ENCODE peak calls at places on chromosomes 2 and 18, in nine cellular contexts. S is choroid plexus epithelial cell; I is neural progenitor cell; A is left ventricle myocardium inferior; J is CD8-positive, alpha-beta T cell; P is body of pancreas; D is PC-3; T is fibroblast of the aortic adventitia; K is epithelial cell of esophagus. F is an unnamed sample.
A peak's percentile ranks its signal among the peaks of the same experiment; 100 is the strongest.

GRCh38 chr2:157809212-157809611 is 66.9 kb downstream of the ACVR1 start:
- DNase-seq in A (no peak), D (no peak), J (no peak), T (peak; percentile 30), S (peak; percentile 81), P (no peak), I (no peak), K (no peak), F (no peak)

GRCh38 chr2:226687641-226688253 is 111.9 kb downstream of the IRS1 start:
- DNase-seq in D (peak; percentile 9), K (no peak), S (peak; percentile 31), T (no peak), P (no peak), I (no peak), J (no peak), A (no peak), F (no peak)

GRCh38 chr2:223019390-223019930 is 32.5 kb upstream of the KCNE4 start:
- DNase-seq in T (peak; percentile 77), A (no peak), K (no peak), P (peak; percentile 46), D (no peak), S (no peak), I (no peak), J (no peak), F (peak; percentile 26)

GRCh38 chr18:62771494-62771893 is 56.2 kb downstream of the PHLPP1 start:
- DNase-seq in K (no peak), P (no peak), T (no peak), J (no peak), I (no peak), S (no peak), D (no peak), A (no peak), F (no peak)

GRCh38 chr2:3972377-3972776 is 269.0 kb downstream of the DCDC2C start:
- DNase-seq in D (no peak), J (no peak), P (no peak), A (no peak), K (no peak), S (no peak), I (no peak), T (no peak), F (no peak)

GRCh38 chr2:233832414-233832813 is 21.9 kb downstream of the HJURP start:
- DNase-seq in J (no peak), A (no peak), T (peak; percentile 84), I (no peak), P (no peak), D (no peak), S (peak; percentile 24), K (no peak), F (peak; percentile 65)

GRCh38 chr2:56191617-56192016 is 7.8 kb downstream of the CCDC85A start:
- DNase-seq in P (peak; percentile 22), I (peak; percentile 64), K (peak; percentile 57), J (no peak), T (peak; percentile 62), A (no peak), S (peak; percentile 57), D (peak; percentile 81), F (peak; percentile 67)

GRCh38 chr2:23480991-23481797 is 96.2 kb downstream of the KLHL29 start:
- DNase-seq in P (peak; percentile 76), J (no peak), I (no peak), S (peak; percentile 88), K (peak; percentile 93), A (no peak), T (peak; percentile 85), D (peak; percentile 63), F (peak; percentile 78)

GRCh38 chr2:154532004-154532403 is 166.5 kb upstream of the KCNJ3 start:
- DNase-seq in K (no peak), S (no peak), J (no peak), T (no peak), D (no peak), P (no peak), I (no peak), A (no peak), F (no peak)

GRCh38 chr2:5987117-5987787 is 295.1 kb downstream of the SOX11 start:
- DNase-seq in K (no peak), S (no peak), J (no peak), I (no peak), P (no peak), T (no peak), D (no peak), A (no peak), F (no peak)

GRCh38 chr18:72849671-72850070 is 18.1 kb downstream of the NETO1 start:
- DNase-seq in S (no peak), J (no peak), P (no peak), I (no peak), D (peak; percentile 40), K (no peak), A (no peak), T (no peak), F (no peak)

GRCh38 chr2:196163285-196163684 is 8.1 kb downstream of the STK17B start:
- DNase-seq in T (no peak), I (no peak), S (no peak), J (no peak), K (no peak), A (no peak), D (no peak), P (no peak), F (no peak)

GRCh38 chr18:48039769-48040215 is 109.3 kb upstream of the SMAD2 start:
- DNase-seq in A (no peak), K (no peak), I (no peak), D (no peak), P (no peak), T (no peak), J (no peak), S (no peak), F (no peak)

GRCh38 chr2:71157124-71157802 is 26.8 kb downstream of the MPHOSPH10 start:
- DNase-seq in A (peak; percentile 30), T (peak; percentile 27), J (peak; percentile 67), D (peak; percentile 67), S (peak; percentile 45), I (peak; percentile 90), K (peak; percentile 41), P (peak; percentile 50), F (peak; percentile 27)

GRCh38 chr2:139217641-139218040 is 437.5 kb upstream of the NXPH2 start:
- DNase-seq in D (no peak), K (peak; percentile 21), A (no peak), I (no peak), T (no peak), P (no peak), S (no peak), J (no peak), F (no peak)

GRCh38 chr2:96861074-96861473 is 3.3 kb upstream of the ANKRD39 start:
- DNase-seq in J (no peak), I (no peak), T (no peak), D (no peak), K (no peak), S (no peak), A (no peak), P (no peak), F (no peak)

GRCh38 chr2:234880551-234881211 is 71.1 kb upstream of the SH3BP4 start:
- DNase-seq in J (no peak), A (no peak), D (peak; percentile 90), T (peak; percentile 95), P (peak; percentile 87), K (peak; percentile 97), I (no peak), S (peak; percentile 94), F (peak; percentile 65)
- H3K4me3 ChIP-seq in J (no peak overlapping the region), A (no peak overlapping the region), D (peak overlapping the region; percentile 4), T (peak overlapping the region; percentile 43), P (no peak overlapping the region), K (no peak overlapping the region), I (no peak overlapping the region), S (no peak overlapping the region), F (no peak overlapping the region)

GRCh38 chr2:202060218-202060617 is 12.8 kb upstream of the KIAA2012 start:
- DNase-seq in J (no peak), I (no peak), D (peak; percentile 17), T (no peak), S (no peak), P (no peak), A (no peak), K (no peak), F (no peak)
- TF ChIP-seq CTCF in J (peak; percentile 13), I (peak; percentile 51), D (peak; percentile 64), T (peak; percentile 39), S (peak; percentile 46), P (no peak), A (peak; percentile 41), K (peak; percentile 34), F (peak; percentile 35)

GRCh38 chr2:240153418-240153817 is 13.0 kb upstream of the OTOS start:
- DNase-seq in T (no peak), J (no peak), D (no peak), A (no peak), P (no peak), S (no peak), K (no peak), I (no peak), F (no peak)

GRCh38 chr2:240147911-240148587 is 7.6 kb upstream of the OTOS start:
- DNase-seq in D (no peak), T (no peak), S (no peak), P (no peak), J (no peak), K (no peak), A (no peak), I (no peak), F (no peak)

GRCh38 chr2:240149943-240150784 is 9.7 kb upstream of the OTOS start:
- DNase-seq in K (peak; percentile 48), T (peak; percentile 30), A (no peak), D (peak; percentile 55), J (peak; percentile 24), P (peak; percentile 16), S (peak; percentile 57), I (peak; percentile 78), F (peak; percentile 35)

GRCh38 chr2:240154606-240155005 is 14.1 kb upstream of the OTOS start:
- DNase-seq in P (no peak), D (no peak), J (no peak), I (no peak), A (no peak), K (no peak), T (no peak), S (no peak), F (no peak)

GRCh38 chr2:240151477-240152031 is 11.1 kb upstream of the OTOS start:
- DNase-seq in A (peak; percentile 38), P (no peak), J (no peak), D (peak; percentile 12), T (no peak), S (no peak), I (no peak), K (no peak), F (no peak)
- H3K4me3 ChIP-seq in A (no peak overlapping the region), P (no peak overlapping the region), J (no peak overlapping the region), D (no peak overlapping the region), T (no peak overlapping the region), S (no peak overlapping the region), I (no peak overlapping the region), K (no peak overlapping the region), F (no peak overlapping the region)

DNA sequence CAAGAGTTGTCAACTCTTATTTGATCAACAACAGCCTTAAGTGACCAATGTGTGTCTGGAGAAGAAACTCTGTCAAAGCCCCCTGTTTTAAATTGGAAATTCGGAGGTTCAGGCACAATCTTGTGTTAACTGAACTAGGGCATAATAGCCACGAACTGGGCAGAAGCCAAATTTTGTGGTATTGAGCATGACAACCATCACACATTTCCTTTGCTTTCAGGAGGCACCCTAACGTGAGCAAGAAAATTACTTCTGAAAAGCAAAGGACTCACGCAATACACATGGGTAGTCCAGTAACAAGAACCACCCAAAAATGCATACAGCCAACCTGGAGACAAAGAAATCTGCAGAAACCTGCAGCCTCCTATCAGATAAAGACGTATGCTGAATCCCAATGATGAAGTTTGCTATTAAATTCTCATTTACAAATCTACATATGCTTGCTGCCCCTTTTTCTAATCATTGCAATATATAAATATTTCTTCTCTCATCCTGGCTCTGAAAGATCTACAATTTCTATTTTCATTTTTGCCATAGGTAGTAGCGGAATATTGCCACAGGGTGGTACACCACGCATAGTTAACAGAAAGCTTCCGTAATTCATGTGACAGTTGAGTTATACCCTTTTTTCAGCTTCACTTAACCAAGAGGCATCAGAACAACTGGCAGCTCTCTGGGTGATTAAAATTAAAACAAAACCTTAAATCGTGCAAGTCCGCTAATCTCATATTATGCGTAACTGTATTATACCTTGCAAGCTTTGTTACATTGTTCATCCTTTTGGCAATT is 495.8 kb downstream of the NRXN1 start:
- DNase-seq in T (peak; percentile 44), A (no peak), P (no peak), S (peak; percentile 63), J (no peak), K (peak; percentile 50), I (peak; percentile 39), D (peak; percentile 65), F (peak; percentile 18)
- TF ChIP-seq CTCF in T (peak; percentile 66), A (peak; percentile 58), P (peak; percentile 32), S (peak; percentile 71), J (no peak), K (peak; percentile 62), I (peak; percentile 80), D (peak; percentile 82), F (peak; percentile 28)